ENCODE peak calls at places on chromosomes 7 and 10, in five cellular contexts. W, V, H, Q and C are unnamed samples.
A peak's percentile ranks its signal among the peaks of the same experiment; 100 is the strongest.

GRCh38 chr10:13865758-13866491 is 279.2 kb downstream of the PRPF18 start:
- DNase-seq in H (no peak), V (no peak), Q (no peak), W (no peak), C (no peak)

GRCh38 chr10:30758341-30758740 is 128.8 kb upstream of the LYZL2 start:
- DNase-seq in W (no peak), Q (no peak), V (no peak), H (no peak), C (no peak)

GRCh38 chr10:101385866-101386658 is 32.1 kb downstream of the BTRC start:
- DNase-seq in V (no peak), Q (no peak), H (no peak), W (no peak), C (no peak)

GRCh38 chr7:148919859-148920258 is 35.8 kb upstream of the EZH2 start:
- DNase-seq in V (no peak), H (no peak), W (no peak), Q (no peak), C (no peak)

GRCh38 chr7:24587853-24588252 is 14.6 kb downstream of the PALS2 start:
- DNase-seq in Q (peak; percentile 14), V (no peak), H (peak; percentile 46), W (no peak), C (no peak)

GRCh38 chr10:17074548-17074860 is 55.1 kb downstream of the CUBN start:
- DNase-seq in W (no peak), H (no peak), V (no peak), Q (no peak), C (no peak)

GRCh38 chr7:111760043-111760442 is 197.8 kb upstream of the IMMP2L start:
- DNase-seq in Q (no peak), H (no peak), W (no peak), V (no peak), C (no peak)

GRCh38 chr10:77592946-77593636 is 44.5 kb downstream of the KCNMA1 start:
- DNase-seq in W (no peak), H (no peak), Q (no peak), V (no peak), C (no peak)

GRCh38 chr7:150481207-150481920 is 30.9 kb downstream of the GIMAP8 start:
- DNase-seq in W (no peak), V (no peak), H (no peak), Q (no peak), C (no peak)

GRCh38 chr7:118696879-118697278 is 472.4 kb downstream of the ANKRD7 start:
- DNase-seq in W (no peak), V (no peak), H (no peak), Q (no peak), C (no peak)

GRCh38 chr10:87761892-87762291 is 56.1 kb downstream of the ATAD1 start:
- DNase-seq in Q (no peak), W (no peak), H (peak; percentile 55), V (no peak), C (no peak)

GRCh38 chr7:20786779-20787651 is at the start of gene SP8:
- DNase-seq in H (peak; percentile 31), Q (peak; percentile 89), V (peak; percentile 91), W (no peak), C (peak; percentile 77)

GRCh38 chr7:27751888-27752660 is 12.1 kb downstream of the TAX1BP1 start:
- DNase-seq in V (no peak), Q (no peak), W (no peak), H (no peak), C (no peak)

GRCh38 chr10:112919721-112920120 is 30.3 kb upstream of the TCF7L2 start:
- DNase-seq in W (no peak), H (no peak), Q (no peak), V (no peak), C (no peak)

GRCh38 chr7:91776166-91776565 is 104.3 kb downstream of the MTERF1 start:
- DNase-seq in W (no peak), V (no peak), H (no peak), Q (no peak), C (no peak)
- TF ChIP-seq FOXM1 in W (no peak), V (no peak), H (no peak), Q (no peak), C (no peak)

DNA sequence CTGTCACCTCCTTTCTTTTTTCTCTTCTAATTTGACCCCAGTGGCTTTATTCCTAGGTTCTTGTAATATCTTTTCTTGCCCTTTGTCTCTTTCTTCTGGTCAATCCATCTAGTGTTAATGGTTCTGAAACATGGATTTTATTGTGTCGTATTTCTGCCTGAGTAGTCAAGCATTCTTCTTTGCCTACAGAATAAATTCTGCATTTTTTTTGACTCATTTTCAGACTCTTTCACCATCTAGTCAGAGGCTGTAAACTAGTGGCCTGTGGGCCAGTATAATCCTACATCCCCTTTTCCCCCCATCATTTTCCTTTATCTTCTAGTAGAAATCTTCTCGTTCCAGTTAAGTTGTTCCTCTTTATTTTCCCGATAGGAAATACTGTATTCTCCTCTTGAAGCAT is 29.4 kb downstream of the LUC7L2 start:
- DNase-seq in H (no peak), W (no peak), Q (no peak), V (no peak), C (no peak)
- TF ChIP-seq FOXM1 in H (no peak), W (no peak), Q (no peak), V (no peak), C (no peak)

GRCh38 chr7:1669954-1670893 is at the start of gene ELFN1:
- DNase-seq in Q (peak; percentile 65), H (no peak), V (peak; percentile 86), W (no peak), C (peak; percentile 58)

GRCh38 chr7:1669486-1669951 is 558 bp upstream of the ELFN1 start:
- DNase-seq in W (no peak), Q (no peak), V (peak; percentile 72), H (no peak), C (no peak)

GRCh38 chr7:1671876-1672451 is 1.9 kb downstream of the ELFN1 start:
- DNase-seq in V (peak; percentile 53), H (no peak), W (no peak), Q (no peak), C (no peak)

GRCh38 chr7:1672851-1673486 is 2.9 kb downstream of the ELFN1 start:
- DNase-seq in Q (no peak), V (no peak), W (no peak), H (no peak), C (no peak)

DNA sequence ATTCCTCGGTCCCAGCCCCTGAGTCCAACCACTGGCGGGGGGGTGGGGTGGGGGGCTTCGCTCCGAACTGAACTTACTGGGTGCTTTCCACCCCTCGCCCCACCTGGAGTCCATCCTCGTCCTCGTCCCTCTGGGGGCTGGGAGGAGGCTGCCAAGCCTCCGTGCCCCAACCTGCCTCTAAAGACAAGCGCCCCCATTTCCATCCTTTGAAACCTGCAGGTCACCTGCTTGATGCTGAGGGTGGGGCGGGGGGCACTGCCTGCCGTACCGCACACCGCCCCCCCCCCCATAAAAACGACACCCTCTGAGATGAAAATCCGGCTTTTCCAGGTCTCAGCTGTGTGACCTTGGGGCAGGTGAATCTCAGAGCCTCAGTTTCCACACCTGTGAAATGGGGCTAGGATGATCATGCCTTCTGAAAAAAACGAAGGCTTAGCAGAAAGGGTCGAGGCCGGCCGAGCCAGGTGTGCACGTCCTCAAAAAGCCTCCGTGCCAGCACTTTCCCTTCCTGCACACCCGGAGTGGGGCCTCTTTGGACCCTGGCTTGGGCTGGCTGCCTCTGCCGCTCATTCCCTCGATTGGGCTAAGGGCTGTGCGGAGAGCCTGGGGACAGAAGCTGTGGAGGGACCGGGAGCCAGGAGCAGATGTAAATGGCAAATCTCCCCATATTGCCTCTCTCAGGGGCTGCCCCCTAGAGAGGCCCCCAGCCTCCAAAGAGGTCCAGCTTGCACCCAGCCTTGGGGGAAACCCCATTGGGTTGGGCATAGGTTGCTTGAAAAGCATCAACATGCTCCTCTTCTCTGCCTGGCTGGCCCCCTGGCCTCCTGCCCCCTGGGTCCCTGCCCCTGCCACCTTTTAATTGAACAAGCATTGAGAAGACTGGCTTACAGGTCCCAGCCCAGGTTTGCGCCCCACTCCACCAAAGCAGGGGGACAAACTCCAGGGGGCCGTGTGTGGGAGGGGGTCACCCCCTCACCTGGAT is 1.1 kb downstream of the ELFN1 start:
- DNase-seq in W (no peak), Q (no peak), V (peak; percentile 53), H (no peak), C (no peak)
- TF ChIP-seq FOXM1 in W (no peak), Q (no peak), V (no peak), H (no peak), C (no peak)

GRCh38 chr7:68857571-68857970 is 740.7 kb upstream of the AUTS2 start:
- DNase-seq in H (no peak), W (no peak), V (no peak), Q (no peak), C (no peak)

GRCh38 chr7:68858497-68858896 is 739.8 kb upstream of the AUTS2 start:
- DNase-seq in Q (no peak), W (no peak), H (no peak), V (peak; percentile 37), C (no peak)

GRCh38 chr7:68865351-68865885 is 732.9 kb upstream of the AUTS2 start:
- DNase-seq in Q (no peak), H (no peak), W (no peak), V (no peak), C (no peak)

GRCh38 chr7:68866136-68866535 is 732.1 kb upstream of the AUTS2 start:
- DNase-seq in H (no peak), Q (no peak), V (no peak), W (no peak), C (no peak)

GRCh38 chr7:68862736-68863135 is 735.5 kb upstream of the AUTS2 start:
- DNase-seq in W (no peak), Q (no peak), H (no peak), V (no peak), C (no peak)
- TF ChIP-seq FOXM1 in W (no peak), Q (no peak), H (no peak), V (no peak), C (no peak)

DNA sequence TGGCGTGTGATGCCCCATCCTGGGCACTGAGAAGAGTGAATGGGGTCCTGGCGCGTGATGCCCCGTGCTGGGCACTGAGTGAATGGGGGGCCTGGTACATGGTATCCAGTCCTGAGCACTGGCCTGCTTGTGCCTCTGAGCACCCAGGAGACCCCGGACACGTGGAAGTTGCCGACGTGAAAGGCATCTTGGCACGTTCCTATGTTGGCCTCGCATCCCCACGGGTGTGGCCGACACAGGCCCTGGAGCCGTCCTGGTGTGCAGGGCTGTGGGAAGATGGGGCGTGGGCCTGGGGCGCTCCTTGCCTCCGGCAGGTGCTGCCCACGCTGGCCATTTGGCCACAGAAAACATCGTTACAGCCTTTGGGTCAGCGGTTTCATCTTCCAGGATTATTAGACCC is 35.5 kb downstream of the CFAP46 start:
- DNase-seq in W (no peak), Q (no peak), H (no peak), V (no peak), C (no peak)
- TF ChIP-seq FOXM1 in W (no peak), Q (no peak), H (no peak), V (no peak), C (no peak)

DNA sequence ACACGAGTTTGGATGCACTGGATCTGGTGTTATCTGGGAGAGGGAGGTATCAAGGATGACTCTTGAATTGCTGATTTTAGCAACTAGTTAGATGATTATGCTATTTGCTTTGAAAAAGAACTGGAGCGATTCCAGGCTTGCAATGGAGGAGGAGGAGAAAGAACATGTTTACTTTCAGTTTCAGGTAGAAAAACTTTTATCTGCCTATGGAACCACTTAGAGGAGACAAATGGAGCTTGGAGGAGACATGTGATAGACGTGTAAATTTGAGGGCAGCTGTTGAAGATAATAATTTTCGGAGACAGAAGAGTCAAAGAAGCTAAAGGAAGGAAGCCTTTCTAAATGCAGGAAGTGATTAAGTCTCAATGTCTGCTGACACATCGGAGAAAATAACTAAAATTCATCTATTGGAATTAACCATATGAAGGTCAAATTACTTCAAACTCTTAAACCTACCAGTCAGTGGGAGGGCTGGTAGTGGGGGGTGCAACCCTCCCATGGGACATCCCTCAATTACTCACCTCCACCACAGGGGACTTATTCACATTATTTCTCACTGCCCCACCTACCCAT is 56.4 kb upstream of the GNAI1 start:
- DNase-seq in H (no peak), V (no peak), W (no peak), Q (no peak), C (no peak)
- TF ChIP-seq FOXM1 in H (no peak), V (no peak), W (no peak), Q (no peak), C (no peak)